ENCODE peak calls at places on chromosomes 13 and 19, in four cellular contexts. J is psoas muscle, F is right atrium auricular region, X is H1. B is an unnamed sample.

GRCh38 chr13:82900453-82900852 is 981.8 kb downstream of the SLITRK1 start:
- DNase-seq in F (no peak), X (no peak), J (no peak), B (no peak)

GRCh38 chr13:52406629-52407028 is 657 bp upstream of the THSD1 start:
- DNase-seq in F (no peak), X (no peak), J (no peak), B (no peak)

GRCh38 chr13:91710733-91711132 is 312.3 kb downstream of the GPC5 start:
- DNase-seq in X (no peak), J (no peak), F (no peak), B (no peak)

GRCh38 chr19:40604647-40605200 is 3.6 kb downstream of the LTBP4 start:
- DNase-seq in F (no peak), X (no peak), J (no peak), B (peak; percentile 76)

GRCh38 chr19:19444694-19445155 is 39.2 kb downstream of the GATAD2A start:
- DNase-seq in J (no peak), F (no peak), X (no peak), B (no peak)

GRCh38 chr19:46616631-46617322 is 8.1 kb downstream of the PTGIR start:
- DNase-seq in F (no peak), J (no peak), X (peak; percentile 79), B (no peak)

GRCh38 chr13:42594577-42595571 is 20.9 kb downstream of the TNFSF11 start:
- DNase-seq in X (no peak), F (peak; percentile 64), J (no peak), B (no peak)

GRCh38 chr19:41144403-41144802 is 30.2 kb downstream of the CYP2F1 start:
- DNase-seq in X (peak; percentile 92), F (peak; percentile 76), J (peak; percentile 61), B (no peak)

GRCh38 chr19:33239223-33239975 is 13.7 kb upstream of the SLC7A10 start:
- DNase-seq in F (no peak), X (no peak), J (no peak), B (no peak)

GRCh38 chr13:42027286-42027685 is 21.2 kb upstream of the DGKH start:
- DNase-seq in X (no peak), F (no peak), J (no peak), B (no peak)

GRCh38 chr19:54201980-54202379 is 1.3 kb downstream of the RPS9 start:
- DNase-seq in J (no peak), X (no peak), F (no peak), B (no peak)

GRCh38 chr13:104984296-104984818 is 1551.1 kb downstream of the EFNB2 start:
- DNase-seq in J (peak; percentile 24), F (no peak), X (no peak), B (no peak)

GRCh38 chr13:69389899-69390298 is 717.7 kb upstream of the ATXN8OS start:
- DNase-seq in J (no peak), F (no peak), X (no peak), B (no peak)

GRCh38 chr13:98157188-98157587 is 14.3 kb downstream of the FARP1 start:
- DNase-seq in J (no peak), X (no peak), F (no peak), B (no peak)

GRCh38 chr19:43560687-43561086 is 14.6 kb downstream of the XRCC1 start:
- DNase-seq in J (no peak), X (no peak), F (no peak), B (no peak)

GRCh38 chr19:46344363-46344762 is 2.5 kb upstream of the PPP5C start:
- DNase-seq in F (no peak), X (no peak), J (no peak), B (no peak)

GRCh38 chr19:6677924-6678689 is 8.1 kb upstream of the TNFSF14 start:
- DNase-seq in J (no peak), X (peak; percentile 89), F (no peak), B (no peak)

GRCh38 chr19:11887618-11888531 is at the start of gene ZNF69:
- DNase-seq in J (peak; percentile 88), X (peak; percentile 89), F (peak; percentile 92), B (peak; percentile 90)

GRCh38 chr19:18274776-18275356 is 614 bp upstream of the IQCN start:
- DNase-seq in F (peak; percentile 93), J (peak; percentile 90), X (no peak), B (peak; percentile 92)

GRCh38 chr13:30499338-30499737 is 33.6 kb upstream of the HMGB1 start:
- DNase-seq in F (no peak), X (no peak), J (no peak), B (no peak)

GRCh38 chr13:20344836-20345490 is 112.8 kb upstream of the GJB6 start:
- DNase-seq in J (no peak), F (no peak), X (no peak), B (no peak)

GRCh38 chr13:20391597-20392452 is 133.8 kb downstream of the CRYL1 start:
- DNase-seq in X (peak; percentile 53), F (peak; percentile 48), J (no peak), B (peak; percentile 64)

GRCh38 chr13:83879431-83880171 is 2.7 kb downstream of the SLITRK1 start:
- DNase-seq in X (peak; percentile 45), J (no peak), F (no peak), B (no peak)

GRCh38 chr19:56176881-56177280 is 1.1 kb downstream of the GALP start:
- DNase-seq in X (no peak), J (no peak), F (no peak), B (no peak)

GRCh38 chr19:990746-991145 is 6.6 kb downstream of the WDR18 start:
- DNase-seq in F (no peak), X (no peak), J (no peak), B (no peak)

GRCh38 chr13:37460211-37460610 is 138.4 kb downstream of the POSTN start:
- DNase-seq in F (no peak), X (no peak), J (no peak), B (no peak)

DNA sequence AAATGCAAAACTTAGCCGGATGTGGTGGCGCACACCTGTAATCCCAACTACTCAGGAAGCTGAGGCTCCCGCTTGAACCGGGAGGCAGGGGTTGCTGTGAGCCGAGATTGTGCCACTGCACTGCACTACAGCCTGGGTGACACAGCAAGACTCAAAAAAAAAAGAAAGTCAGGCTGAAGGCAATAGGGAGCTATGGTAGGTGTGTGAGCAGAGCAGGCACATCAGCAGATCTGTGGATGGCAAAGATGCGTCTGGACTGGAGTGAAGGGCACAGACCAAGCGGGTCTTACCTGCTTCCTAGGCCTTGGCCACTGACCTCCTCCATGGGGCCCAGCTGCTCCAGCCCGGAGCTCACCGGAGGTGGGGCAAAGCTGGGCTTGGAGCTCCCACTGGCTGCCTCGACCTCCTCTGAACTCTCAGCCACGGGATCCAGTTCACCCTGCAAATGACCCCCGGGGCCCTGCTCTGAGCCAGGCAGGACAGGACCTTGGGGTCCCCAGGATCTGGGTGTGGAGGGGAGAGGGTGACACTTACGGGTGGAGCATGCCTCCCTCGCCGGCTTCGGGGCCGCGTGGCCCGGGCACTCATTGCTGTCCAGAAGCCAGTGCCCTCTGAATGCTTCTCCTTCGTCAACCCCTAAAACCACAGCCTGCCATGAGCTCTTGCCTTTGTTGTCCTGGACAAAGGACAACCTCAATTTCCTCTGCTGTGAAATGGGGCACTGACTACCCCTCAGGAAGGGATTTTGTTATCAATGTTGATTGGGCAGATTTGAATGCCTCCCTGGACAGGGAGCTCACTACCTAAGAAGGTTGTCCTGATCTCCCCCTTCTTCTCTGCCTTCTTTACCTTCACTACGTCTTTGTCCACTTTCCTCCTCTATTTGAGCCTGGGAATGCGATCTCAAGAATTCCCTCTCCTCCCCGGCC is 569 bp downstream of the USHBP1 start:
- DNase-seq in X (no peak), J (no peak), F (no peak), B (no peak)
- H3K27ac ChIP-seq in X (peak overlapping the region; percentile 62), J (peak overlapping the region; percentile 32), F (peak overlapping the region; percentile 72), B (peak overlapping the region; percentile 51)

GRCh38 chr13:51180853-51181511 is 41.2 kb upstream of the FAM124A start:
- DNase-seq in J (no peak), F (no peak), X (peak; percentile 47), B (no peak)

GRCh38 chr13:51179432-51179971 is 42.7 kb upstream of the FAM124A start:
- DNase-seq in X (no peak), F (no peak), J (no peak), B (no peak)

GRCh38 chr13:51177188-51177587 is 45.0 kb upstream of the FAM124A start:
- DNase-seq in F (no peak), J (no peak), X (peak; percentile 40), B (no peak)

GRCh38 chr13:51175639-51176038 is 46.6 kb upstream of the FAM124A start:
- DNase-seq in X (peak; percentile 27), F (no peak), J (no peak), B (no peak)

GRCh38 chr13:51178456-51179074 is 43.6 kb upstream of the FAM124A start:
- DNase-seq in X (peak; percentile 57), F (no peak), J (no peak), B (no peak)
- H3K4me3 ChIP-seq in X (no peak overlapping the region), F (no peak overlapping the region), J (no peak overlapping the region), B (no peak overlapping the region)

DNA sequence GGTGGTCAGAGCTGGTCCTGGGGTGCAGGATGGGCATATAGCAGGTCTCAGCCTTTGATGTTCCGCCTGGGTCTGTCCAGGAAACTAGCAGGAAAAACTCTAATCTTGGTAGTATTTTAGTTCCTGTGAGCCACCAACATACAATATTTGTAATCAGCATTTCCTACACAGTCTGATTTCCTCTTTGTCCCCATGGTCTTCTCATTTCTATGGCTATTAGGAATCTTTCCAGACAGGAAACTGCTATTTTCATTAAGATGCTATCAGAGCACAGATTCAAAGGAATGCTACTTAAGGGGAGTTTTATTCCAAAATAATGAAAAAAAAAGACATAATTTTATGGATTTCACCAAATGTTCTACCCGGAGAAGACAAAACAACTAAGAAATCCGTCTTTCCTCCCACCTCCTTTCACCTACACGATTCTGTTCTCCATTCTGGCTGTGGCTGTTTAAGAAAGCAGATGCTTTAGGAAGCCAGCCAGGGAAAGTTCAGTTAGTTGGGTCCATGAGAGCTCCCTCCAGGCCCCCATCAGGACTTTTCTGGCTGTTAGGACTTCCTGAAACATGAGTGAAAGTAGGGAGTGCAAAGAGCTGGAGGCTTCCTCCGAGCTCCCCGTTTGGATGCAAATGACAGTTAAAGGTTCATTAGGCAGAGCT is 36.4 kb downstream of the SHISA2 start:
- DNase-seq in F (no peak), J (no peak), X (peak; percentile 20), B (no peak)
- TF ChIP-seq CTCF in F (no peak), J (no peak), X (no peak), B (no peak)

GRCh38 chr19:48618278-48618915 is 581 bp downstream of the RPL18 start:
- DNase-seq in J (no peak), F (no peak), X (no peak), B (peak; percentile 75)

GRCh38 chr19:48616041-48616436 is 1.2 kb upstream of the FAM83E start:
- DNase-seq in J (no peak), X (no peak), F (no peak), B (no peak)

GRCh38 chr19:48615145-48616040 is 517 bp upstream of the FAM83E start:
- DNase-seq in F (no peak), J (no peak), X (no peak), B (no peak)

GRCh38 chr19:48617146-48617937 is 1.6 kb downstream of the RPL18 start:
- DNase-seq in F (no peak), X (no peak), J (no peak), B (no peak)

DNA sequence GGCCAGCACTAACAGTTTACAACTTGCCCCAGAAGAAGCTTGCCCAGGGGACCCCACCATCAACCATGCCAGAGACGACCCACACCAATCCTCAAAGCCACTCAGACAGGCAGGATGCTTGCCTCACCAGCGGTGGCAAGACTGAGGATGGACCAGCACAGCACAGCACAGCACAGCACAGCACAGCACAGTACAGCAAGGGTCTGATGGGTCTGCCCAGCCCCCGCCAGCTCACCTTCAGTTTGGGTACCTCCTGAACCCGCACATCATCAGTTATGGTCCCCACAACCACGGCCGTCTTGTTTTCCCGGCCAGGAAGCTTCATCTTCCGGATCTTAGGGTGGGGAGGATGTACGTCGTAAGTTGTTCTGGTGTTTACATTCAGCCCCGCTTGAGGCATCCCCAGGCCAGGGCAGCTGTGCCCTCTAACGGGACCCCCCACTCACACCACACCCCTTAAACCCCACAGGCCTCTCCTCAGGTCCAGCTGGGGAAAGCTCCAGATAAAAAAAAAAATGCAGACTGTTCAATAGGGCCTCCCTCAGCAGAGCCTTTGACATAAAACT is 1.7 kb upstream of the FAM83E start:
- DNase-seq in X (no peak), F (no peak), J (no peak), B (no peak)
- H3K27ac ChIP-seq in X (peak overlapping the region; percentile 80), F (no peak overlapping the region), J (peak overlapping the region; percentile 94), B (no peak overlapping the region)